ENCODE peak calls at places on chromosome 14, in five cellular contexts. U is omental fat pad, G is NCI-H2081 treated with DMSO at 0.1 percent for 48 hours, P is endothelial cell, Q is NCI-H1092. B is an unnamed sample.

GRCh38 chr14:75449703-75450102 is 21.9 kb downstream of the JDP2 start:
- DNase-seq in U (no peak), G (no peak), P (no peak), Q (no peak), B (no peak)

GRCh38 chr14:100668352-100668751 is 58.3 kb upstream of the DLK1 start:
- DNase-seq in U (no peak), G (no peak), P (no peak), Q (no peak), B (no peak)

GRCh38 chr14:89365071-89365801 is 51.8 kb downstream of the FOXN3 start:
- DNase-seq in U (no peak), G (no peak), P (peak), Q (no peak), B (no peak)

GRCh38 chr14:56995010-56995409 is 184.7 kb upstream of the OTX2 start:
- DNase-seq in U (no peak), G (no peak), P (no peak), Q (no peak), B (no peak)

GRCh38 chr14:98775892-98776291 is 496.1 kb downstream of the BCL11B start:
- DNase-seq in U (no peak), G (no peak), P (no peak), Q (no peak), B (no peak)

GRCh38 chr14:105945891-105946290 is 419.5 kb downstream of the TMEM121 start:
- DNase-seq in U (no peak), G (no peak), P (no peak), Q (peak), B (no peak)

GRCh38 chr14:67385120-67385519 is 25.0 kb downstream of the EIF2S1 start:
- DNase-seq in U (no peak), G (no peak), P (no peak), Q (no peak), B (no peak)

GRCh38 chr14:58738876-58739275 is 101.1 kb downstream of the DACT1 start:
- DNase-seq in U (no peak), G (no peak), P (no peak), Q (no peak), B (no peak)

GRCh38 chr14:101122114-101122854 is 218.8 kb upstream of the RTL1 start:
- DNase-seq in U (peak), G (no peak), P (no peak), Q (no peak), B (no peak)